ENCODE peak calls at places on chromosome 9, in nine cellular contexts. K is GM23338; Z is Karpas-422; H is mesendoderm; L is CD8-positive, alpha-beta memory T cell; T is astrocyte; G is endothelial cell of umbilical vein; I is iPS DF 6.9; D is naive thymus-derived CD4-positive, alpha-beta T cell. B is an unnamed sample. For H3K4me1, the result is how much of the 10 kb centered on the place peaks cover.

GRCh38 chr9:91417602-91418218 is 5.9 kb downstream of the NFIL3 start:
- DNase-seq in I (no peak), L (no peak), D (no peak), G (no peak), T (no peak), Z (no peak), H (no peak), K (no peak), B (no peak)

GRCh38 chr9:5500441-5501235 is 9.7 kb upstream of the PDCD1LG2 start:
- DNase-seq in L (no peak), H (no peak), I (no peak), G (peak), D (no peak), T (peak), Z (no peak), K (no peak), B (no peak)

GRCh38 chr9:22446950-22447606 is 454 bp downstream of the DMRTA1 start:
- DNase-seq in K (peak), Z (no peak), L (no peak), T (peak), H (peak), G (peak), D (peak), I (no peak), B (peak)

GRCh38 chr9:33620738-33621439 is 96.8 kb downstream of the ANKRD18B start:
- DNase-seq in Z (no peak), D (no peak), T (peak), L (no peak), G (no peak), H (peak), I (no peak), K (no peak), B (no peak)

GRCh38 chr9:136624184-136624951 is 38.3 kb upstream of the EGFL7 start:
- DNase-seq in H (no peak), D (no peak), G (no peak), T (no peak), Z (no peak), K (no peak), I (no peak), L (no peak), B (no peak)

GRCh38 chr9:79028101-79028500 is 543.7 kb upstream of the TLE4 start:
- DNase-seq in Z (no peak), K (no peak), T (peak), G (peak), D (no peak), L (no peak), H (no peak), I (no peak), B (no peak)

GRCh38 chr9:91930475-91930874 is 19.6 kb downstream of the ROR2 start:
- DNase-seq in D (no peak), T (peak), H (peak), I (no peak), K (peak), G (peak), L (no peak), Z (no peak), B (no peak)

GRCh38 chr9:97813072-97813471 is 40.0 kb upstream of the FOXE1 start:
- DNase-seq in L (no peak), Z (no peak), K (no peak), D (no peak), H (no peak), I (no peak), G (no peak), T (no peak), B (no peak)

GRCh38 chr9:81633952-81634421 is 55.4 kb downstream of the TLE1 start:
- DNase-seq in D (no peak), T (no peak), I (no peak), G (no peak), Z (no peak), L (no peak), H (no peak), K (no peak), B (no peak)

GRCh38 chr9:120482424-120483186 is 97.4 kb downstream of the CDK5RAP2 start:
- DNase-seq in K (no peak), H (no peak), T (peak), G (no peak), L (no peak), Z (no peak), D (no peak), I (no peak), B (no peak)

GRCh38 chr9:123359546-123359945 is 3.5 kb downstream of the CRB2 start:
- DNase-seq in L (no peak), Z (no peak), I (no peak), G (no peak), D (no peak), K (no peak), T (no peak), H (no peak), B (no peak)

GRCh38 chr9:93968451-93969327 is 13.5 kb upstream of the BARX1 start:
- DNase-seq in H (peak), I (no peak), L (no peak), Z (no peak), K (no peak), G (no peak), T (peak), D (no peak), B (no peak)

GRCh38 chr9:105355810-105356209 is 92.0 kb upstream of the FSD1L start:
- DNase-seq in I (no peak), Z (no peak), L (no peak), T (peak), D (no peak), H (no peak), K (no peak), G (no peak), B (no peak)

GRCh38 chr9:110257097-110257955 is 1.0 kb upstream of the TXN start:
- DNase-seq in D (no peak), I (no peak), L (no peak), Z (peak), H (peak), G (no peak), T (peak), K (peak), B (no peak)

GRCh38 chr9:36136894-36137391 is 410 bp downstream of the GLIPR2 start:
- DNase-seq in H (peak), I (no peak), T (no peak), L (no peak), Z (no peak), K (peak), D (no peak), G (no peak), B (peak)

GRCh38 chr9:132834343-132834742 is 43.7 kb downstream of the AK8 start:
- DNase-seq in G (no peak), L (no peak), Z (no peak), H (no peak), K (no peak), I (no peak), D (no peak), T (no peak), B (peak)

GRCh38 chr9:74935008-74935407 is 17.7 kb downstream of the C9orf40 start:
- DNase-seq in L (no peak), Z (no peak), G (no peak), H (no peak), I (no peak), K (no peak), T (peak), D (no peak), B (no peak)

GRCh38 chr9:137674307-137675305 is 55.8 kb downstream of the EHMT1 start:
- DNase-seq in Z (no peak), L (no peak), H (peak), D (no peak), G (no peak), T (no peak), I (no peak), K (peak), B (no peak)
- H3K4me1 ChIP-seq in Z (under half), L (under half), H (under half), D (under half), G (under half), T (under half), I (under half), K (half or more), B (under half)

GRCh38 chr9:118271331-118271730 is 567.1 kb downstream of the TLR4 start:
- DNase-seq in Z (no peak), H (no peak), K (no peak), I (no peak), T (peak), L (no peak), D (no peak), G (no peak), B (no peak)
- H3K4me3 ChIP-seq in Z (no peak), H (no peak), K (no peak), I (no peak), T (no peak), L (no peak), D (no peak), G (no peak), B (no peak)

GRCh38 chr9:134225186-134225585 is 60.8 kb upstream of the RNU6ATAC start:
- DNase-seq in Z (no peak), K (no peak), H (no peak), I (no peak), D (no peak), L (no peak), G (no peak), T (no peak), B (peak)
- H3K4me1 ChIP-seq in Z (under half), K (under half), H (under half), I (under half), D (under half), L (under half), G (under half), T (under half), B (under half)

GRCh38 chr9:101027246-101027645 is 1.3 kb upstream of the PLPPR1 start:
- DNase-seq in G (no peak), K (no peak), I (no peak), L (no peak), T (no peak), Z (no peak), D (no peak), H (no peak), B (no peak)

GRCh38 chr9:101030022-101030391 is 1.5 kb downstream of the PLPPR1 start:
- DNase-seq in G (no peak), Z (no peak), K (peak), I (no peak), H (no peak), L (no peak), T (no peak), D (no peak), B (no peak)

GRCh38 chr9:101028346-101029299 is at the start of gene PLPPR1:
- DNase-seq in G (peak), H (peak), I (peak), T (peak), K (peak), L (no peak), Z (no peak), D (no peak), B (peak)

GRCh38 chr9:101027733-101028345 is 688 bp upstream of the PLPPR1 start:
- DNase-seq in T (no peak), G (no peak), L (no peak), D (no peak), Z (no peak), I (no peak), H (no peak), K (no peak), B (no peak)

DNA sequence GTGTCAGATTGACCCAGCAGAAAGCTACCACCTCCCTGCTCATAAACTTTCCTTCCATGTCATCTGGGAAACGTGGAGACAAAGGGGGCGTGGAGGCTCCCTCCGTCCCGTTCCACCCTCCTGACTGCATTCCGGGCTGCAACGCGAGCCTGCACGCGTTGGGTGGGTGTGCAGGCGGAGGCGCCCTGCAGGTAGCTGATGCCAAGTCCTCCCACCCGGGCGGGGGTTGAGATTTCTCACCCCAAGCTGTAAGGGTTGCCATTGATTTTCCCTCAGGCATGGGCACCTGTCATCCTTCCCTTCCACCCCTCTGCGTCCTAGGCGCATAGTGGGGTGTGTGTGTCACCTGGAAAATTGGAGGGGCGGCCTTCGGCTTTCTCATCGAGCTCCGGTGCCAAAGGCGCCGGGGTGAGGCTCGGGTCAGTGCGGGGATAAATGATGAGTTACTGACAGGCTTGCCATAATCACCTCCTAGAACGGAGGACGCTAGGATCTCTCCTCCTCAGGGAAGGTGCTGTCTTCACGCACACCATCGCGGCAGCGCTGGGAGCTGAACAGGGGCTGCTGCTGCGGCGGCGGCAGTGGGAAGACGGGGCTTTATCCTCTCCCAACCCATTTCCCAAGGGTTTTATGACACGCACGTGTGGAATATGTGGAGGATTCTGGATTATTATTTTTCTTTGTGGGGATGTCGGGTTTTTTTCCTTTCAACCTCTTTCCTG is 934 bp downstream of the PLPPR1 start:
- DNase-seq in L (no peak), D (no peak), K (peak), G (no peak), I (no peak), H (peak), Z (no peak), T (no peak), B (no peak)
- H3K4me3 ChIP-seq in L (no peak), D (no peak), K (peak), G (no peak), I (peak), H (peak), Z (no peak), T (peak), B (no peak)

DNA sequence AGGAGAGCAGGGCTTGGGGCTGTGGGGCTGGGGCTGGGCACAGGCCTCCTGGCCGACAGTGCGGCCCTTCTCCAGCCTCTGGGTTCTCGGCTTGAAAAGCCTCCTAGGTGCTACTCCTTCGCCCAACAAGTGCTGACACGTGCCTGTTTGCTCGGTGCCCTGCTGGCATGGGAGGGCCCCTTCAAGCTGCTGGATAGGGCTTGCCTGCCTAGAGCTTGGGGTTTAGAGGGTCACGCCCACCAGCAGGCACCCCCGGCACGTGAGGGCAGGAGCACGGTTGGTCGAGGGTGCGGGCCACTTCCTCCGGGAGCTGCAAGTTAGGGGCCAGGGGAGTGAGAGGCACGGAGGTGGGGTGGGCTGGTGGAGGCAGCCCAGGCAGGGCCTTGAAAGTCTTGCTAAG is 106.2 kb downstream of the RXRA start:
- DNase-seq in L (no peak), G (no peak), D (no peak), K (no peak), T (no peak), H (no peak), Z (no peak), I (no peak), B (no peak)
- H3K4me1 ChIP-seq in L (under half), G (under half), D (under half), K (under half), T (under half), H (under half), Z (under half), I (under half), B (under half)

GRCh38 chr9:13071921-13072320 is 207.6 kb downstream of the MPDZ start:
- DNase-seq in T (no peak), D (no peak), H (no peak), I (no peak), L (no peak), K (no peak), G (no peak), Z (no peak), B (no peak)
- H3K4me3 ChIP-seq in T (no peak), D (no peak), H (no peak), I (no peak), L (no peak), K (no peak), G (no peak), Z (no peak), B (no peak)